ENCODE peak calls at places on chromosomes 12 and 14, in ten cellular contexts. V is left cardiac atrium; L is D721Med; D is T-helper 22 cell; J is HuH-7.5; G is AG10803; I is uterus; U is progenitor cell of endocrine pancreas; X is stimulated activated CD4-positive, alpha-beta T cell treated with anti-CD3 and anti-CD28 coated beads, Interleukin-1b, Interleukin-23, amount 100 ng/mL, for 24 hours; Z is DMS 273 treated with DMSO at 0.1 percent for 48 hours. C is an unnamed sample.

GRCh38 chr12:104568881-104569280 is 112.1 kb downstream of the CHST11 start:
- DNase-seq in G (no peak), D (no peak), V (no peak), Z (no peak), L (no peak), J (no peak), X (no peak), U (no peak), I (no peak), C (no peak)

GRCh38 chr12:102631274-102631673 is 150.9 kb upstream of the IGF1 start:
- DNase-seq in G (peak), X (no peak), V (no peak), I (no peak), D (no peak), Z (no peak), L (no peak), J (no peak), U (no peak), C (peak)

GRCh38 chr12:58639323-58639934 is 280.9 kb downstream of the LRIG3 start:
- DNase-seq in X (no peak), L (no peak), Z (peak), V (no peak), J (no peak), D (no peak), G (no peak), U (no peak), I (no peak), C (no peak)

GRCh38 chr12:109296431-109296830 is 12.7 kb downstream of the FOXN4 start:
- DNase-seq in X (no peak), I (no peak), V (peak), L (no peak), U (no peak), D (no peak), J (no peak), G (no peak), Z (no peak), C (no peak)

GRCh38 chr12:103020839-103021238 is 63.4 kb downstream of the ASCL1 start:
- DNase-seq in U (no peak), G (no peak), Z (no peak), L (no peak), D (no peak), V (no peak), I (no peak), J (no peak), X (no peak), C (no peak)

GRCh38 chr12:6364037-6364360 is 11.4 kb downstream of the SCNN1A start:
- DNase-seq in G (no peak), Z (no peak), L (no peak), I (peak), U (no peak), J (no peak), D (no peak), V (peak), X (no peak), C (no peak)

GRCh38 chr12:63323942-63324341 is 172.9 kb upstream of the AVPR1A start:
- DNase-seq in D (no peak), J (no peak), V (no peak), Z (no peak), X (no peak), I (no peak), G (no peak), L (no peak), U (no peak), C (no peak)

GRCh38 chr14:102949062-102949800 is 26.8 kb downstream of the AMN start:
- DNase-seq in V (no peak), L (no peak), Z (no peak), D (no peak), I (no peak), X (no peak), U (no peak), J (no peak), G (peak), C (no peak)

GRCh38 chr14:64838656-64839055 is 41.1 kb downstream of the SPTB start:
- DNase-seq in U (no peak), J (no peak), L (no peak), V (no peak), X (no peak), D (no peak), Z (no peak), G (no peak), I (no peak), C (no peak)

C was measured in adipocyte.